ENCODE peak calls at places on chromosomes 12 and 14, in four cellular contexts. One of them, this sample, is unnamed.

GRCh38 chr12:76548222-76548837 is 11.2 kb downstream of the OSBPL8 start:
- DNase-seq in K562: no peak
- DNase-seq in HepG2: no peak
- DNase-seq in A549: no peak
- DNase-seq in this sample: no peak

GRCh38 chr12:56034586-56035332 is 7.0 kb upstream of the RPS26 start:
- DNase-seq in A549: no peak
- DNase-seq in K562: no peak
- DNase-seq in HepG2: no peak
- DNase-seq in this sample: no peak

GRCh38 chr12:113174461-113175384 is 10.6 kb downstream of the DDX54 start:
- DNase-seq in K562: peak
- DNase-seq in HepG2: peak
- DNase-seq in A549: peak
- DNase-seq in this sample: no peak

GRCh38 chr12:56103066-56103711 is 1.2 kb upstream of the PA2G4 start:
- DNase-seq in A549: no peak
- DNase-seq in HepG2: no peak
- DNase-seq in K562: no peak
- DNase-seq in this sample: no peak

GRCh38 chr12:53220857-53221202 is 11.2 kb downstream of the RARG start:
- DNase-seq in A549: peak
- DNase-seq in HepG2: peak
- DNase-seq in K562: peak
- DNase-seq in this sample: peak

GRCh38 chr12:109582636-109583035 is 9.0 kb downstream of the MVK start:
- DNase-seq in K562: no peak
- DNase-seq in HepG2: peak
- DNase-seq in A549: no peak
- DNase-seq in this sample: no peak

GRCh38 chr12:97602315-97602714 is 139.7 kb downstream of the RMST start:
- DNase-seq in K562: no peak
- DNase-seq in HepG2: no peak
- DNase-seq in A549: no peak
- DNase-seq in this sample: no peak

GRCh38 chr14:101459392-101459900 is 101.8 kb upstream of the DIO3 start:
- DNase-seq in HepG2: no peak
- DNase-seq in A549: no peak
- DNase-seq in K562: no peak
- DNase-seq in this sample: no peak

GRCh38 chr12:13230500-13230899 is 34.0 kb downstream of the EMP1 start:
- DNase-seq in K562: no peak
- DNase-seq in HepG2: no peak
- DNase-seq in A549: no peak
- DNase-seq in this sample: no peak

GRCh38 chr12:26233620-26234019 is 38.2 kb downstream of the SSPN start:
- DNase-seq in HepG2: no peak
- DNase-seq in A549: no peak
- DNase-seq in K562: no peak
- DNase-seq in this sample: no peak

DNA sequence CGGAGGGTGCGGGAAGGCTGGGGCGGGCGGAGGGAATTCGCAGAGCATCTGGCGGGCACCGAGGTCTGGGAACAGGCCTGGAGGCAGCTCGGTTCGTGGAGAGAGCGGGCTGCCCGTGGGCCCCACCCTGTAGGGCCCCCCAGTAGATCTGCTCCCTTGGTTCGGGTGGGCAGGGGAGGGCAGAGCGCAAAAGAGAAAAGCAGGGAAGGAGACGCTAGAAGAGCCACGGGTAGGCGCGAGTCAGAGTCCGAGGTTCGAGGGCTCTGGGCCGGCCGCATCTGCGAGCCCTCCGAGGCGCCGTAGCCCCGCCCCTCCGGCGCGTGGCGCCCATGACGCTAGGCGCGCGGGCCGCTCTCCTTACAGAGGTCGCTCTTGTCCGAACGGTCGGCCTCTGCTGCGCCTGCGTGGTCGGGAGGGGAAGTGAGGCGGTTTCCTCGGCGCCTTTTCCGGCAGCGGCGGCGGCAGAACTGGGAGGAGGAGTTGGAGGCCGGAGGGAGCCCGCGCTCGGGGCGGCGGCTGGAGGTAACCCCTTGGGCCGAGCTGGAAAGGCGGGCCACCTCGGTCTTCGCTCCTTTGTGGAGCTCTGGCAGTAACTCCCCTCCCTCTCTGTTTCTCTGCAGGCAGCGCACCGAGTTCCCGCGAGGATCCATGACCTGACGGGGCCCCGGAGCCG is at the start of gene ARF6:
- DNase-seq in K562: peak
- DNase-seq in HepG2: peak
- DNase-seq in A549: peak
- DNase-seq in this sample: peak
- TF ChIP-seq REST in K562: no peak
- TF ChIP-seq REST in HepG2: peak
- TF ChIP-seq REST in A549: peak
- TF ChIP-seq REST in this sample: peak

GRCh38 chr12:19811922-19812321 is 372.6 kb downstream of the AEBP2 start:
- DNase-seq in A549: no peak
- DNase-seq in HepG2: no peak
- DNase-seq in K562: no peak
- DNase-seq in this sample: no peak

GRCh38 chr12:19810213-19810612 is 370.9 kb downstream of the AEBP2 start:
- DNase-seq in K562: no peak
- DNase-seq in HepG2: no peak
- DNase-seq in A549: no peak
- DNase-seq in this sample: no peak

GRCh38 chr12:19802915-19803314 is 363.6 kb downstream of the AEBP2 start:
- DNase-seq in HepG2: no peak
- DNase-seq in A549: no peak
- DNase-seq in K562: no peak
- DNase-seq in this sample: no peak

GRCh38 chr12:19804737-19805136 is 365.4 kb downstream of the AEBP2 start:
- DNase-seq in A549: no peak
- DNase-seq in K562: no peak
- DNase-seq in HepG2: no peak
- DNase-seq in this sample: no peak

DNA sequence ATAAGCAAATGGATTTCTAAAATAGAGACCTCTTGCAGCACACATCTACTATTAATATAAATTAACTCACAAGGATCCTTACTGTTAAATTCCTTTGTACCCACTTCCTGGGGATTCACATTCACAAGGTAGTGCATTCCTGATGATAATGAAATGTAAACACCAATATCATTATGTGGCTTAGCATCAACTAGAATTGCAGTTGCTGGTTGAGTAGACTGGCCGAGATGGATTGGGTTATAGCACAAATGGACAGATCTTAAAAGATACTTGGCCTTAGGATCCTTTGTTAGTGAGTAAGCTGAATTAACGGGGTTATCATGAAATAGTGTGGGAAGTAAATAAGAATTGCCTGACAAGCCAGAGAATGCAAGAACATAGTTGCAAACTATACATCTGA is 369.1 kb downstream of the AEBP2 start:
- DNase-seq in A549: no peak
- DNase-seq in K562: no peak
- DNase-seq in HepG2: no peak
- DNase-seq in this sample: no peak
- TF ChIP-seq RAD21 in A549: no peak
- TF ChIP-seq RAD21 in K562: no peak
- TF ChIP-seq RAD21 in HepG2: no peak
- TF ChIP-seq RAD21 in this sample: no peak

GRCh38 chr14:41922014-41922413 is 315.3 kb downstream of the LRFN5 start:
- DNase-seq in A549: no peak
- DNase-seq in K562: no peak
- DNase-seq in HepG2: no peak
- DNase-seq in this sample: no peak

GRCh38 chr14:41925409-41925808 is 318.7 kb downstream of the LRFN5 start:
- DNase-seq in HepG2: peak
- DNase-seq in K562: no peak
- DNase-seq in A549: no peak
- DNase-seq in this sample: no peak
- TF ChIP-seq KDM1A in HepG2: no peak
- TF ChIP-seq KDM1A in K562: no peak
- TF ChIP-seq KDM1A in A549: no peak
- TF ChIP-seq KDM1A in this sample: no peak

DNA sequence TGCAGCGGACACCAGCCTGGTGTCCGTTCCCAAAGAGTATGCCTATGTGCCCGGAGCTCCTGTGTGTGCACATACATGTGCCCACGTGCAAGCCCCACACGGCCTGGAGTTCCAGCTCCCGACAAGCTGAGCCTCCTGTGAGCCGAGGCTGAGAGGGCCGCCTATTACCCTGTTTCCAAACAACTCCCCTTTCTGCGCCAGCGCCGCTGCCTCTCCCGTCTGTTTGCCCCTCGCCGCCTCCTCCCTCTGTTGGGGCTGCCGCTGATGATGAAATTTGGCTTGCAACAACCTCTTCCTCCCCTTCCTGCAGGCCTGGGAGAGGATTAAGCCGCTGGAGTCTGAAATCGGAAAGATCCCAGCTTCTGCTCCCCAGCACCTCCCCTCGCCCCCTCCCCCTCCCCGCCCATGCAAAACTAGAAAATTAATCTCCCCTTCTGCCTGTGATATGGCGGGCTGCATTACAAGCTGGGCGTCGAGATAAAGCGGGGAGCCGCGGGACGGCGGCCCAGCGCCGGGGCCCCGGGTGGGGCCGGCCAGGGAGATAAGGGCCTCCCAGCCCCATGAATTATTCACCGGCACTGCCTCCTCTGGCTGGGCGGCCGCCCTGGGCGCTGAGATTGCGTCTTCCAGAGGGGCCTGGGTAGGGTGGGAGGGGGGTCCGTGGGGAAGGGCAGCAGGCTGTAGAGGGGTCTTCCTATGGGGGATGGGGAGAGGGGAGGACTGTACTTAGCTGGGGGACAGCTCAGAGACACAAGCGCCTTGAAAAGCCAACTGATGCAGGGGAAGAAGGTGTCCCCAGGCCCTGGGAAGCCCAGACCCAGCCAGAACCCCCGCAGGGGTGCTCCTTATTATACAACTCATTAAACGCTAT is 6.8 kb upstream of the ASIC1 start:
- DNase-seq in HepG2: peak
- DNase-seq in K562: peak
- DNase-seq in A549: no peak
- DNase-seq in this sample: no peak
- TF ChIP-seq REST in HepG2: no peak
- TF ChIP-seq REST in K562: no peak
- TF ChIP-seq REST in A549: no peak
- TF ChIP-seq REST in this sample: no peak

DNA sequence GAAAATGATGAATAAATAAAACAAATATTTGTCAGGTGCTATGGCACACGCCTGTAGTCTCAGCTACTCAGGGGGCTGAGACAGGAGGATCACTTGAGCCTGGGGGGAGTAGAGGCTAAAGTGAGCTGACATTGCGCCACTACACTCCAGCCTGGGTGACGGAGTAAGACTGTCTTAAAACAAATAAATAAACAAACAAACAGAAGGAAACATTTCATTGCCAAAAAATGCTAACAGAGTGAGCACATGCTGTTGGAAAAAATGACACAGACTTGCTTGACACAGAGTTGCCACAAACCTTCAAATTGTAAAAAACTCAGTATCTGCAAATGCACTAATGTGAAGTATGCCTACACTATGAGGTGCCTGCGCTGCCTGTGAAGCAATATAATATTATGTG is 50.8 kb upstream of the AP4S1 start:
- DNase-seq in HepG2: no peak
- DNase-seq in A549: no peak
- DNase-seq in K562: no peak
- DNase-seq in this sample: no peak
- TF ChIP-seq RAD21 in HepG2: no peak
- TF ChIP-seq RAD21 in A549: no peak
- TF ChIP-seq RAD21 in K562: no peak
- TF ChIP-seq RAD21 in this sample: no peak

GRCh38 chr14:74476107-74476506 is 17.0 kb downstream of the NPC2 start:
- DNase-seq in HepG2: no peak
- DNase-seq in A549: no peak
- DNase-seq in K562: no peak
- DNase-seq in this sample: no peak

GRCh38 chr14:74476607-74477006 is 16.5 kb downstream of the NPC2 start:
- DNase-seq in A549: no peak
- DNase-seq in K562: no peak
- DNase-seq in HepG2: no peak
- DNase-seq in this sample: no peak

GRCh38 chr14:74474376-74474775 is 18.7 kb downstream of the NPC2 start:
- DNase-seq in A549: no peak
- DNase-seq in K562: no peak
- DNase-seq in HepG2: no peak
- DNase-seq in this sample: no peak

GRCh38 chr14:74472590-74472989 is 20.5 kb downstream of the NPC2 start:
- DNase-seq in A549: no peak
- DNase-seq in K562: no peak
- DNase-seq in HepG2: no peak
- DNase-seq in this sample: no peak

GRCh38 chr14:74475678-74476077 is 17.4 kb downstream of the NPC2 start:
- DNase-seq in HepG2: no peak
- DNase-seq in K562: no peak
- DNase-seq in A549: no peak
- DNase-seq in this sample: no peak
- TF ChIP-seq KDM1A in HepG2: no peak
- TF ChIP-seq KDM1A in K562: no peak
- TF ChIP-seq KDM1A in A549: no peak
- TF ChIP-seq KDM1A in this sample: no peak

DNA sequence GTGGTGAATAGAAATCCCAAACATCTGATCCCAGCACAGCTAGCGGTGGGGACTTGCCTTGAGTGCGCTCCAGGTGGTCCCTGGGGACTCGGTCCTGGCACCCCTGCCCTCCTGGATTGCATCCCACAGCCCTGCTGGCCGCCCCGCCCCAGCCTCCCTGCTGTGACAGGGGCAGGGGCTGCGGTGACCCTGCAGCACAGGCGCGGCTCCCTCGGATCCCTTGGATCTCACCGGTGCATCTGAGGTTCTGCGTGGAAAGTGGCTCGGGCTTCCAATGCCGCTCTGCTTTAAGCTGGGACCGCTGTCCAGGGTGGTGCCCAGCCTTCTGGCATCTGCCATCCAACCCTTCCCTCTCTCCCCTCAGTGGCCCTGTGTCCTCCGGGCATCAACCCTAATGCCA is 16.0 kb downstream of the ANKRD9 start:
- DNase-seq in HepG2: no peak
- DNase-seq in K562: no peak
- DNase-seq in A549: no peak
- DNase-seq in this sample: no peak
- TF ChIP-seq REST in HepG2: no peak
- TF ChIP-seq REST in K562: no peak
- TF ChIP-seq REST in A549: no peak
- TF ChIP-seq REST in this sample: no peak

DNA sequence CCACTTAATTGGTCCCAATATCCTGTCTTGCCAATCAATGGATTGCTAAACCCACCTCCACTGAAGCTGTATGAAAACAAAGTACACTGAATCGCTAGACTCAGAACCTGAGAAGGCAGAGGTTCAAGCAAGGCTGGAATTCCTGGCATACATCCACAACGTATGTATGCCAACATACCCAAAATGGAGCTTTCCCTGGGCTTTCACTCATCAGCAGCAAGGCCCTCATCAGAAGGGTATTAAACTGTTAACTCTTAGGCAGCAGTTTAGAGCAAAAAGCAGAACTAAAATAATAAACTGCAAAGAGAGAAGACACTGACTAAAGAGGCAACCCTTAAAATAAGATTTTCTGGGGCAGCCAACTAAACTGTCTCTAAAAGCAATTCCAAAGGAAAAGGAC is 13.6 kb downstream of the MED13L start:
- DNase-seq in HepG2: peak
- DNase-seq in K562: no peak
- DNase-seq in A549: no peak
- DNase-seq in this sample: no peak
- TF ChIP-seq RAD21 in HepG2: no peak
- TF ChIP-seq RAD21 in K562: no peak
- TF ChIP-seq RAD21 in A549: no peak
- TF ChIP-seq RAD21 in this sample: no peak

This sample was measured in GM12878.